ENCODE peak calls at places on chromosomes 7 and 10, in seven cellular contexts. D is GM23338, P is tibial artery, F is MCF 10A, X is ovary, C is glutamatergic neuron, Q is HFFc6. V is an unnamed sample.

GRCh38 chr7:22255342-22255741 is 101.6 kb downstream of the RAPGEF5 start:
- DNase-seq in D (no peak), P (no peak), F (no peak), X (no peak), C (no peak), Q (no peak), V (no peak)

GRCh38 chr10:16386855-16387254 is 50.0 kb upstream of the PTER start:
- DNase-seq in D (peak; percentile 66), P (no peak), F (no peak), X (no peak), C (no peak), Q (no peak), V (no peak)

GRCh38 chr10:117352724-117353123 is 22.5 kb downstream of the PDZD8 start:
- DNase-seq in D (no peak), P (no peak), F (no peak), X (no peak), C (no peak), Q (no peak), V (no peak)

GRCh38 chr7:24786306-24786705 is 29.0 kb upstream of the GSDME start:
- DNase-seq in D (no peak), P (no peak), F (peak; percentile 32), X (no peak), C (no peak), Q (no peak), V (no peak)

GRCh38 chr10:11469575-11470391 is 141.7 kb downstream of the USP6NL start:
- DNase-seq in D (peak; percentile 80), P (no peak), F (no peak), X (no peak), C (no peak), Q (no peak), V (no peak)

GRCh38 chr7:105830405-105831218 is 45.8 kb downstream of the ATXN7L1 start:
- DNase-seq in D (no peak), P (no peak), F (peak; percentile 85), X (no peak), C (no peak), Q (peak; percentile 98), V (no peak)

GRCh38 chr10:52952391-52953079 is 180.0 kb upstream of the MBL2 start:
- DNase-seq in D (no peak), P (no peak), F (no peak), X (no peak), C (no peak), Q (no peak), V (no peak)

GRCh38 chr7:38881947-38882684 is 26.9 kb downstream of the VPS41 start:
- DNase-seq in D (no peak), P (no peak), F (no peak), X (no peak), C (no peak), Q (no peak), V (no peak)

GRCh38 chr7:45259966-45260646 is 102.5 kb downstream of the RAMP3 start:
- DNase-seq in D (peak; percentile 87), P (peak; percentile 40), F (peak; percentile 44), X (peak; percentile 43), C (peak; percentile 79), Q (no peak), V (peak; percentile 73)

GRCh38 chr10:30579554-30579953 is 50.0 kb downstream of the LYZL2 start:
- DNase-seq in D (no peak), P (no peak), F (no peak), X (no peak), C (no peak), Q (no peak), V (no peak)

GRCh38 chr7:141841385-141841784 is at the start of gene PRSS37:
- DNase-seq in D (no peak), P (no peak), F (no peak), X (no peak), C (no peak), Q (no peak), V (no peak)

GRCh38 chr10:52986120-52986519 is 213.5 kb upstream of the MBL2 start:
- DNase-seq in D (no peak), P (no peak), F (no peak), X (no peak), C (no peak), Q (no peak), V (no peak)

GRCh38 chr7:104106106-104106505 is 101.7 kb downstream of the ORC5 start:
- DNase-seq in D (no peak), P (no peak), F (peak; percentile 17), X (no peak), C (no peak), Q (peak; percentile 64), V (no peak)

GRCh38 chr7:50952120-50952519 is 169.4 kb upstream of the GRB10 start:
- DNase-seq in D (no peak), P (no peak), F (no peak), X (no peak), C (no peak), Q (no peak), V (no peak)

GRCh38 chr10:95388539-95388938 is 97.7 kb upstream of the PDLIM1 start:
- DNase-seq in D (no peak), P (peak; percentile 68), F (no peak), X (no peak), C (no peak), Q (no peak), V (no peak)

GRCh38 chr7:77993823-77994222 is 195.2 kb downstream of the PHTF2 start:
- DNase-seq in D (no peak), P (no peak), F (no peak), X (no peak), C (no peak), Q (no peak), V (no peak)

GRCh38 chr7:77985974-77986339 is 187.4 kb downstream of the PHTF2 start:
- DNase-seq in D (no peak), P (no peak), F (no peak), X (no peak), C (no peak), Q (no peak), V (no peak)

GRCh38 chr7:77985232-77985973 is 186.8 kb downstream of the PHTF2 start:
- DNase-seq in D (no peak), P (no peak), F (no peak), X (no peak), C (no peak), Q (no peak), V (no peak)

GRCh38 chr7:77991656-77992055 is 193.1 kb downstream of the PHTF2 start:
- DNase-seq in D (no peak), P (no peak), F (no peak), X (no peak), C (no peak), Q (no peak), V (no peak)

DNA sequence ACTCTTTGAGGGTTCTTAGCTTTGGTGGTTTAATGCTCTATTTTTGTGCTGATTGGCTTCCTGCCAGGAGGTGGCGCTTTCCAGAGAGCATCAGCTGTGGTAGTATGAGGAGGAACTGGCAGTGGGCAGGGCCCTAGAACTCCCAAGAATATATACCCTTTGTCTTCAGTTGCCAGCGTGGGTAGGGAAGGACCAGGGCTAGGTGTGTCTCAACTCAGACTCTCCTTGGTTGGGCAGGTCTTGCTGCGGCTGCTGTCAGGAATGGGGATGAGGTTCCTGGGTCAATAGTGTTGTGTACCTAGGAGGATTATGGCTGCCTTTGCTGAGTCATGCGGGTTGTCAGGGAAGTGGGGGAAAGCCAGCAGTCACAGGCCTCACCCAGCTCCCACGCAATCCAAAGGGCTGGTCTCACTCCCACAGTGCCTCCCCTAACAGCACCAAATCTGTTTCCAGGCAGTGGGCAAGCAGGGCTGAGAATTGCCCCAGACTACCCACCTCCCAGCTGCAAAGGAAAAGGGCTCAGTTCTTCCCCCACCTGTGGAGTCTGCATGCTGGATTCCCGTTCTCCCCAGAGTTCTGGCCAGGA is 191.5 kb downstream of the PHTF2 start:
- DNase-seq in D (peak; percentile 74), P (no peak), F (peak; percentile 5), X (no peak), C (peak; percentile 25), Q (no peak), V (no peak)
- TF ChIP-seq CTCF in D (peak; percentile 80), P (no peak), F (no peak), X (no peak), C (peak; percentile 36), Q (no peak), V (peak; percentile 10)

GRCh38 chr7:77536413-77537135 is 521 bp upstream of the PTPN12 start:
- DNase-seq in D (peak; percentile 99), P (peak; percentile 98), F (peak; percentile 97), X (peak; percentile 97), C (peak; percentile 99), Q (peak; percentile 95), V (peak; percentile 100)
- TF ChIP-seq CTCF in D (no peak), P (peak; percentile 10), F (no peak), X (no peak), C (no peak), Q (no peak), V (no peak)

DNA sequence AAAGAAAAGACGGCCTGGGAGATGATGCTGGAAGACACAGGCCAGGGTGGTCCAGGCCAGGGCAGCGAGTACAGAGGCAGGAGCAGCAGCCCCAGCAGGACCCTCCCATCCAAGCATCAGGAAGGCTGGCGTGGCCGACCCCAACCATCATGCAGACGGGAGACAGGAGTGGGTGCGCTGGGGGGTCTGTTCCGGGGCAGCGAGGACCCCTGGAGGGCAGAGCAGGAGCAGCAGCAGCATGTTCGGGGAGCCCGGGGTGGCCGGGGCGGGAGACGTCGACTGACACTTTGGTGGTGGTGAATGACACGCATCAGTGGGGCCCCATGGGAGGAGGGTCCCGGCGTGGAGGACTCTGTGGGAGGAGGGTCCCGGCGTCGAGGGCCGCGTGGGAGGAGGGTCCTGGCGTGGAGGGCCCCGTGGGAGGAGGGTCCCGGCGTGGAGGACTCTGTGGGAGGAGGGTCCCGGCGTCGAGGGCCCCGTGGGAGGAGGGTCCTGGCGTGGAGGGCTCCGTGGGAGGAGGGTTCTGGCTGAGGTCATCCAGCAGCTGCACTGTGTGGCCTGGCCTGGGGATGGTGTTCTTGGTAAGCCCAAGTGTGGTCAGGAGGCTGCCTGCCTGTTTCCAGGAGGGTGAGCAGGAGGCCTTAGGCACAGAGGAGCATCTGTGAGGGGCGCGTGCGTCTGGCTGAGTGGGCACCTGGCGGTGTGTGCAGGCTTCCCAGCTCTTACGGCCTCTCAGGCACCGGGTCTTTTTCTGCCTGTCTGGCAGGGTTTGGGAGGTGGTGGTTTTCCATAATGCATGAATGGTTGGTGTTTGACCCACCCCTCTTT is 38.9 kb downstream of the FAM20C start:
- DNase-seq in D (peak; percentile 42), P (no peak), F (no peak), X (no peak), C (no peak), Q (no peak), V (no peak)
- TF ChIP-seq CTCF in D (peak; percentile 28), P (no peak), F (peak; percentile 35), X (peak; percentile 26), C (no peak), Q (peak; percentile 44), V (no peak)

DNA sequence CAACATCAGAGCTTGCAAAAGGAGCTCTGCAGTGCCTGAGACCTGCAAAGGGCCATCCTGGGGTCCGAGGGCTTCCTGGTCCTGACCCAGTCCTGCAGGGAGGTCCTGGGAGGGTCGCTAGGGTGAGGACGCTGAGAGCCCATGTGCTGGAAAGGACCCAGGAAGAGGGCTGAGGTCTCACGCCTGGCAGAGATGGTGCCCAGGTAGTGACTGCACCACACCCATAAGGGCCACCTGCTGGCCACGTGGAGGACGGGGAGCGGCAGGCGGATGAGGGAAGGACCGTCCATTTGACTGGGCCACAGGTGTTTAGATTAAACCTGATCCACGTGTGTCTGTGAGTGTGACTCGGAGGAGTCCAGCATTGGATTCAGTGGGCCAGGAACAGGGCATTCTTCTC is 392.8 kb downstream of the DNAJB6 start:
- DNase-seq in D (no peak), P (no peak), F (no peak), X (no peak), C (no peak), Q (no peak), V (no peak)
- TF ChIP-seq CTCF in D (no peak), P (no peak), F (no peak), X (no peak), C (no peak), Q (no peak), V (no peak)

GRCh38 chr10:113475381-113475807 is 77.5 kb upstream of the HABP2 start:
- DNase-seq in D (no peak), P (no peak), F (no peak), X (no peak), C (no peak), Q (peak; percentile 83), V (no peak)
- TF ChIP-seq CTCF in D (no peak), P (peak; percentile 23), F (no peak), X (no peak), C (no peak), Q (peak; percentile 48), V (no peak)